ENCODE peak calls at places on chromosome 1, in ten cellular contexts. One of them, this sample, is unnamed.
A peak's percentile ranks its signal among the peaks of the same experiment; 100 is the strongest.

GRCh38 chr1:20119351-20119750 is at the start of gene PLA2G2D:
- DNase-seq in stimulated activated CD8-positive, alpha-beta memory T cell treated with anti-CD3 and anti-CD28 coated beads, Interleukin-15, amount 100 ng/mL, for 1 hour: no peak
- DNase-seq in T follicular helper cell: no peak
- DNase-seq in brain microvascular endothelial cell: no peak
- DNase-seq in IMR-90: no peak
- DNase-seq in kidney tubule cell: no peak
- DNase-seq in HEK293T: no peak
- DNase-seq in HL-60: no peak
- DNase-seq in HT-29: no peak
- DNase-seq in dorsolateral prefrontal cortex: no peak
- DNase-seq in this sample: no peak

GRCh38 chr1:181140398-181140797 is 51.9 kb downstream of the IER5 start:
- DNase-seq in T follicular helper cell: no peak
- DNase-seq in brain microvascular endothelial cell: no peak
- DNase-seq in IMR-90: no peak
- DNase-seq in kidney tubule cell: no peak
- DNase-seq in HEK293T: no peak
- DNase-seq in HL-60: no peak
- DNase-seq in dorsolateral prefrontal cortex: no peak
- DNase-seq in HT-29: no peak
- DNase-seq in stimulated activated CD8-positive, alpha-beta memory T cell treated with anti-CD3 and anti-CD28 coated beads, Interleukin-15, amount 100 ng/mL, for 1 hour: no peak
- DNase-seq in this sample: no peak

GRCh38 chr1:57908471-57908870 is 484.6 kb upstream of the DAB1 start:
- DNase-seq in brain microvascular endothelial cell: no peak
- DNase-seq in IMR-90: no peak
- DNase-seq in HEK293T: no peak
- DNase-seq in T follicular helper cell: no peak
- DNase-seq in kidney tubule cell: no peak
- DNase-seq in dorsolateral prefrontal cortex: no peak
- DNase-seq in HT-29: no peak
- DNase-seq in HL-60: no peak
- DNase-seq in stimulated activated CD8-positive, alpha-beta memory T cell treated with anti-CD3 and anti-CD28 coated beads, Interleukin-15, amount 100 ng/mL, for 1 hour: no peak
- DNase-seq in this sample: no peak

GRCh38 chr1:67005068-67005467 is 48.9 kb downstream of the SLC35D1 start:
- DNase-seq in stimulated activated CD8-positive, alpha-beta memory T cell treated with anti-CD3 and anti-CD28 coated beads, Interleukin-15, amount 100 ng/mL, for 1 hour: no peak
- DNase-seq in dorsolateral prefrontal cortex: peak; percentile 39
- DNase-seq in HEK293T: no peak
- DNase-seq in T follicular helper cell: no peak
- DNase-seq in kidney tubule cell: no peak
- DNase-seq in IMR-90: no peak
- DNase-seq in brain microvascular endothelial cell: no peak
- DNase-seq in HT-29: no peak
- DNase-seq in HL-60: no peak
- DNase-seq in this sample: no peak

GRCh38 chr1:95084317-95085176 is 11.8 kb upstream of the ALG14 start:
- DNase-seq in IMR-90: peak; percentile 21
- DNase-seq in HL-60: peak; percentile 16
- DNase-seq in stimulated activated CD8-positive, alpha-beta memory T cell treated with anti-CD3 and anti-CD28 coated beads, Interleukin-15, amount 100 ng/mL, for 1 hour: no peak
- DNase-seq in T follicular helper cell: no peak
- DNase-seq in dorsolateral prefrontal cortex: peak; percentile 17
- DNase-seq in brain microvascular endothelial cell: peak; percentile 14
- DNase-seq in kidney tubule cell: peak; percentile 33
- DNase-seq in HEK293T: peak; percentile 67
- DNase-seq in HT-29: peak; percentile 76
- DNase-seq in this sample: peak; percentile 18

GRCh38 chr1:107404756-107405155 is 263.9 kb downstream of the NTNG1 start:
- DNase-seq in stimulated activated CD8-positive, alpha-beta memory T cell treated with anti-CD3 and anti-CD28 coated beads, Interleukin-15, amount 100 ng/mL, for 1 hour: no peak
- DNase-seq in HT-29: no peak
- DNase-seq in HL-60: no peak
- DNase-seq in brain microvascular endothelial cell: no peak
- DNase-seq in T follicular helper cell: no peak
- DNase-seq in kidney tubule cell: peak; percentile 37
- DNase-seq in dorsolateral prefrontal cortex: no peak
- DNase-seq in HEK293T: no peak
- DNase-seq in IMR-90: peak; percentile 1
- DNase-seq in this sample: no peak

GRCh38 chr1:213273546-213273945 is 222.5 kb downstream of the RPS6KC1 start:
- DNase-seq in IMR-90: no peak
- DNase-seq in kidney tubule cell: no peak
- DNase-seq in HL-60: no peak
- DNase-seq in brain microvascular endothelial cell: no peak
- DNase-seq in HEK293T: no peak
- DNase-seq in stimulated activated CD8-positive, alpha-beta memory T cell treated with anti-CD3 and anti-CD28 coated beads, Interleukin-15, amount 100 ng/mL, for 1 hour: no peak
- DNase-seq in dorsolateral prefrontal cortex: no peak
- DNase-seq in T follicular helper cell: no peak
- DNase-seq in HT-29: no peak
- DNase-seq in this sample: no peak

GRCh38 chr1:27332536-27333281 is 9.1 kb upstream of the SYTL1 start:
- DNase-seq in brain microvascular endothelial cell: no peak
- DNase-seq in HEK293T: peak; percentile 83
- DNase-seq in T follicular helper cell: peak; percentile 34
- DNase-seq in kidney tubule cell: peak; percentile 39
- DNase-seq in HL-60: peak; percentile 54
- DNase-seq in IMR-90: peak; percentile 16
- DNase-seq in stimulated activated CD8-positive, alpha-beta memory T cell treated with anti-CD3 and anti-CD28 coated beads, Interleukin-15, amount 100 ng/mL, for 1 hour: peak; percentile 38
- DNase-seq in dorsolateral prefrontal cortex: peak; percentile 35
- DNase-seq in HT-29: peak; percentile 54
- DNase-seq in this sample: peak; percentile 66

GRCh38 chr1:168431882-168432281 is 111.9 kb downstream of the XCL2 start:
- DNase-seq in T follicular helper cell: no peak
- DNase-seq in brain microvascular endothelial cell: no peak
- DNase-seq in HEK293T: no peak
- DNase-seq in dorsolateral prefrontal cortex: no peak
- DNase-seq in IMR-90: no peak
- DNase-seq in kidney tubule cell: no peak
- DNase-seq in stimulated activated CD8-positive, alpha-beta memory T cell treated with anti-CD3 and anti-CD28 coated beads, Interleukin-15, amount 100 ng/mL, for 1 hour: no peak
- DNase-seq in HT-29: no peak
- DNase-seq in HL-60: no peak
- DNase-seq in this sample: no peak

GRCh38 chr1:2415337-2415736 is 3.0 kb upstream of the PEX10 start:
- DNase-seq in kidney tubule cell: no peak
- DNase-seq in T follicular helper cell: no peak
- DNase-seq in dorsolateral prefrontal cortex: no peak
- DNase-seq in IMR-90: no peak
- DNase-seq in HL-60: no peak
- DNase-seq in brain microvascular endothelial cell: no peak
- DNase-seq in HEK293T: no peak
- DNase-seq in stimulated activated CD8-positive, alpha-beta memory T cell treated with anti-CD3 and anti-CD28 coated beads, Interleukin-15, amount 100 ng/mL, for 1 hour: no peak
- DNase-seq in HT-29: no peak
- DNase-seq in this sample: peak; percentile 24

GRCh38 chr1:151282883-151283725 is 1.0 kb downstream of the ZNF687 start:
- DNase-seq in stimulated activated CD8-positive, alpha-beta memory T cell treated with anti-CD3 and anti-CD28 coated beads, Interleukin-15, amount 100 ng/mL, for 1 hour: no peak
- DNase-seq in IMR-90: no peak
- DNase-seq in dorsolateral prefrontal cortex: no peak
- DNase-seq in HEK293T: no peak
- DNase-seq in brain microvascular endothelial cell: no peak
- DNase-seq in T follicular helper cell: peak; percentile 9
- DNase-seq in HL-60: peak; percentile 76
- DNase-seq in kidney tubule cell: peak; percentile 28
- DNase-seq in HT-29: peak; percentile 45
- DNase-seq in this sample: peak; percentile 35

GRCh38 chr1:93666613-93667384 is 14.8 kb downstream of the BCAR3 start:
- DNase-seq in T follicular helper cell: no peak
- DNase-seq in HEK293T: peak; percentile 61
- DNase-seq in brain microvascular endothelial cell: no peak
- DNase-seq in stimulated activated CD8-positive, alpha-beta memory T cell treated with anti-CD3 and anti-CD28 coated beads, Interleukin-15, amount 100 ng/mL, for 1 hour: no peak
- DNase-seq in IMR-90: peak; percentile 72
- DNase-seq in dorsolateral prefrontal cortex: no peak
- DNase-seq in HT-29: no peak
- DNase-seq in kidney tubule cell: peak; percentile 53
- DNase-seq in HL-60: no peak
- DNase-seq in this sample: no peak

GRCh38 chr1:20732071-20732587 is 374 bp downstream of the SH2D5 start:
- DNase-seq in kidney tubule cell: peak; percentile 86
- DNase-seq in HEK293T: peak; percentile 87
- DNase-seq in HL-60: no peak
- DNase-seq in IMR-90: peak; percentile 81
- DNase-seq in stimulated activated CD8-positive, alpha-beta memory T cell treated with anti-CD3 and anti-CD28 coated beads, Interleukin-15, amount 100 ng/mL, for 1 hour: peak; percentile 16
- DNase-seq in dorsolateral prefrontal cortex: peak; percentile 55
- DNase-seq in brain microvascular endothelial cell: peak; percentile 19
- DNase-seq in HT-29: no peak
- DNase-seq in T follicular helper cell: peak; percentile 34
- DNase-seq in this sample: peak; percentile 43

GRCh38 chr1:12244078-12244477 is 14.2 kb downstream of the VPS13D start:
- DNase-seq in IMR-90: no peak
- DNase-seq in dorsolateral prefrontal cortex: no peak
- DNase-seq in HL-60: peak; percentile 9
- DNase-seq in HEK293T: peak; percentile 37
- DNase-seq in T follicular helper cell: no peak
- DNase-seq in brain microvascular endothelial cell: no peak
- DNase-seq in stimulated activated CD8-positive, alpha-beta memory T cell treated with anti-CD3 and anti-CD28 coated beads, Interleukin-15, amount 100 ng/mL, for 1 hour: no peak
- DNase-seq in kidney tubule cell: no peak
- DNase-seq in HT-29: peak; percentile 21
- DNase-seq in this sample: peak; percentile 18

GRCh38 chr1:206916000-206916709 is 5.6 kb downstream of the FCMR start:
- DNase-seq in HL-60: no peak
- DNase-seq in IMR-90: no peak
- DNase-seq in dorsolateral prefrontal cortex: no peak
- DNase-seq in brain microvascular endothelial cell: no peak
- DNase-seq in HEK293T: no peak
- DNase-seq in HT-29: no peak
- DNase-seq in kidney tubule cell: no peak
- DNase-seq in stimulated activated CD8-positive, alpha-beta memory T cell treated with anti-CD3 and anti-CD28 coated beads, Interleukin-15, amount 100 ng/mL, for 1 hour: no peak
- DNase-seq in T follicular helper cell: no peak
- DNase-seq in this sample: no peak

GRCh38 chr1:223041481-223041880 is 101.6 kb downstream of the TLR5 start:
- DNase-seq in HL-60: no peak
- DNase-seq in IMR-90: no peak
- DNase-seq in brain microvascular endothelial cell: no peak
- DNase-seq in kidney tubule cell: no peak
- DNase-seq in T follicular helper cell: no peak
- DNase-seq in stimulated activated CD8-positive, alpha-beta memory T cell treated with anti-CD3 and anti-CD28 coated beads, Interleukin-15, amount 100 ng/mL, for 1 hour: no peak
- DNase-seq in HT-29: no peak
- DNase-seq in dorsolateral prefrontal cortex: no peak
- DNase-seq in HEK293T: no peak
- DNase-seq in this sample: no peak

GRCh38 chr1:247576514-247576913 is 11.6 kb upstream of the OR2G2 start:
- DNase-seq in brain microvascular endothelial cell: no peak
- DNase-seq in HEK293T: no peak
- DNase-seq in HL-60: peak; percentile 11
- DNase-seq in stimulated activated CD8-positive, alpha-beta memory T cell treated with anti-CD3 and anti-CD28 coated beads, Interleukin-15, amount 100 ng/mL, for 1 hour: no peak
- DNase-seq in kidney tubule cell: no peak
- DNase-seq in IMR-90: no peak
- DNase-seq in T follicular helper cell: no peak
- DNase-seq in dorsolateral prefrontal cortex: no peak
- DNase-seq in HT-29: peak; percentile 35
- DNase-seq in this sample: no peak

GRCh38 chr1:165616987-165617546 is 14.0 kb upstream of the MGST3 start:
- DNase-seq in HEK293T: no peak
- DNase-seq in T follicular helper cell: no peak
- DNase-seq in dorsolateral prefrontal cortex: no peak
- DNase-seq in kidney tubule cell: no peak
- DNase-seq in HT-29: no peak
- DNase-seq in brain microvascular endothelial cell: no peak
- DNase-seq in HL-60: no peak
- DNase-seq in IMR-90: no peak
- DNase-seq in stimulated activated CD8-positive, alpha-beta memory T cell treated with anti-CD3 and anti-CD28 coated beads, Interleukin-15, amount 100 ng/mL, for 1 hour: no peak
- DNase-seq in this sample: no peak

GRCh38 chr1:94734963-94735899 is 84.9 kb upstream of the SLC44A3 start:
- DNase-seq in dorsolateral prefrontal cortex: no peak
- DNase-seq in HL-60: peak; percentile 61
- DNase-seq in stimulated activated CD8-positive, alpha-beta memory T cell treated with anti-CD3 and anti-CD28 coated beads, Interleukin-15, amount 100 ng/mL, for 1 hour: no peak
- DNase-seq in IMR-90: peak; percentile 80
- DNase-seq in kidney tubule cell: peak; percentile 38
- DNase-seq in HEK293T: peak; percentile 46
- DNase-seq in brain microvascular endothelial cell: peak; percentile 88
- DNase-seq in T follicular helper cell: no peak
- DNase-seq in HT-29: no peak
- DNase-seq in this sample: no peak

GRCh38 chr1:14538335-14538734 is 60.1 kb upstream of the KAZN start:
- DNase-seq in HEK293T: no peak
- DNase-seq in stimulated activated CD8-positive, alpha-beta memory T cell treated with anti-CD3 and anti-CD28 coated beads, Interleukin-15, amount 100 ng/mL, for 1 hour: no peak
- DNase-seq in brain microvascular endothelial cell: no peak
- DNase-seq in T follicular helper cell: no peak
- DNase-seq in dorsolateral prefrontal cortex: no peak
- DNase-seq in kidney tubule cell: no peak
- DNase-seq in IMR-90: no peak
- DNase-seq in HT-29: peak; percentile 7
- DNase-seq in HL-60: no peak
- DNase-seq in this sample: no peak

GRCh38 chr1:83927061-83927460 is 71.9 kb downstream of the TTLL7 start:
- DNase-seq in stimulated activated CD8-positive, alpha-beta memory T cell treated with anti-CD3 and anti-CD28 coated beads, Interleukin-15, amount 100 ng/mL, for 1 hour: no peak
- DNase-seq in HT-29: no peak
- DNase-seq in T follicular helper cell: no peak
- DNase-seq in kidney tubule cell: no peak
- DNase-seq in brain microvascular endothelial cell: no peak
- DNase-seq in HL-60: no peak
- DNase-seq in IMR-90: no peak
- DNase-seq in HEK293T: no peak
- DNase-seq in dorsolateral prefrontal cortex: no peak
- DNase-seq in this sample: no peak

GRCh38 chr1:62025892-62026291 is 168.8 kb upstream of the L1TD1 start:
- DNase-seq in HEK293T: no peak
- DNase-seq in brain microvascular endothelial cell: no peak
- DNase-seq in stimulated activated CD8-positive, alpha-beta memory T cell treated with anti-CD3 and anti-CD28 coated beads, Interleukin-15, amount 100 ng/mL, for 1 hour: no peak
- DNase-seq in IMR-90: no peak
- DNase-seq in kidney tubule cell: no peak
- DNase-seq in HL-60: no peak
- DNase-seq in T follicular helper cell: no peak
- DNase-seq in HT-29: no peak
- DNase-seq in dorsolateral prefrontal cortex: no peak
- DNase-seq in this sample: no peak

GRCh38 chr1:12643079-12643478 is 806 bp upstream of the AADACL4 start:
- DNase-seq in kidney tubule cell: no peak
- DNase-seq in dorsolateral prefrontal cortex: no peak
- DNase-seq in HT-29: no peak
- DNase-seq in HL-60: no peak
- DNase-seq in IMR-90: no peak
- DNase-seq in T follicular helper cell: no peak
- DNase-seq in HEK293T: no peak
- DNase-seq in brain microvascular endothelial cell: no peak
- DNase-seq in stimulated activated CD8-positive, alpha-beta memory T cell treated with anti-CD3 and anti-CD28 coated beads, Interleukin-15, amount 100 ng/mL, for 1 hour: no peak
- DNase-seq in this sample: no peak

GRCh38 chr1:78408192-78408591 is 82.6 kb upstream of the PTGFR start:
- DNase-seq in kidney tubule cell: no peak
- DNase-seq in IMR-90: no peak
- DNase-seq in HEK293T: no peak
- DNase-seq in stimulated activated CD8-positive, alpha-beta memory T cell treated with anti-CD3 and anti-CD28 coated beads, Interleukin-15, amount 100 ng/mL, for 1 hour: no peak
- DNase-seq in dorsolateral prefrontal cortex: no peak
- DNase-seq in T follicular helper cell: no peak
- DNase-seq in HT-29: no peak
- DNase-seq in brain microvascular endothelial cell: no peak
- DNase-seq in HL-60: no peak
- DNase-seq in this sample: no peak

GRCh38 chr1:94098585-94099111 is 22.3 kb downstream of the ABCA4 start:
- DNase-seq in HEK293T: no peak
- DNase-seq in brain microvascular endothelial cell: no peak
- DNase-seq in stimulated activated CD8-positive, alpha-beta memory T cell treated with anti-CD3 and anti-CD28 coated beads, Interleukin-15, amount 100 ng/mL, for 1 hour: no peak
- DNase-seq in kidney tubule cell: no peak
- DNase-seq in HL-60: no peak
- DNase-seq in dorsolateral prefrontal cortex: no peak
- DNase-seq in T follicular helper cell: no peak
- DNase-seq in IMR-90: no peak
- DNase-seq in HT-29: no peak
- DNase-seq in this sample: no peak

GRCh38 chr1:224880593-224881307 is 48.7 kb upstream of the DNAH14 start:
- DNase-seq in kidney tubule cell: no peak
- DNase-seq in dorsolateral prefrontal cortex: no peak
- DNase-seq in brain microvascular endothelial cell: no peak
- DNase-seq in HEK293T: no peak
- DNase-seq in T follicular helper cell: no peak
- DNase-seq in HT-29: peak; percentile 3
- DNase-seq in IMR-90: no peak
- DNase-seq in HL-60: no peak
- DNase-seq in stimulated activated CD8-positive, alpha-beta memory T cell treated with anti-CD3 and anti-CD28 coated beads, Interleukin-15, amount 100 ng/mL, for 1 hour: no peak
- DNase-seq in this sample: no peak

This sample was measured in activated CD4-positive, alpha-beta memory T cell treated with anti-CD3 and anti-CD28 coated beads, Interleukin-2, amount 10 ng/mL, durations not matched to agents 7 days and 5 days.